ENCODE peak calls at places on chromosomes 13 and 19, in nine cellular contexts. One of them, this sample, is unnamed.

GRCh38 chr13:20774746-20775145 is 985 bp upstream of the EEF1AKMT1 start:
- DNase-seq in IMR-90: no peak
- DNase-seq in hepatocyte: no peak
- DNase-seq in GM23248: no peak
- DNase-seq in SK-N-SH: no peak
- DNase-seq in neural progenitor cell: no peak
- DNase-seq in H1: no peak
- DNase-seq in H9: no peak
- DNase-seq in fibroblast of lung: no peak
- DNase-seq in this sample: no peak

GRCh38 chr13:34076943-34077703 is 259.2 kb downstream of the RFC3 start:
- DNase-seq in neural progenitor cell: peak; percentile 3
- DNase-seq in GM23248: peak; percentile 68
- DNase-seq in IMR-90: peak; percentile 1
- DNase-seq in SK-N-SH: peak; percentile 35
- DNase-seq in fibroblast of lung: peak; percentile 52
- DNase-seq in hepatocyte: peak; percentile 21
- DNase-seq in H1: no peak
- DNase-seq in H9: no peak
- DNase-seq in this sample: peak; percentile 48

GRCh38 chr13:23707674-23708073 is 137.5 kb downstream of the TNFRSF19 start:
- DNase-seq in fibroblast of lung: peak; percentile 52
- DNase-seq in neural progenitor cell: no peak
- DNase-seq in SK-N-SH: no peak
- DNase-seq in GM23248: peak; percentile 50
- DNase-seq in hepatocyte: no peak
- DNase-seq in IMR-90: peak; percentile 49
- DNase-seq in H9: no peak
- DNase-seq in H1: no peak
- DNase-seq in this sample: peak; percentile 23

GRCh38 chr19:1752757-1753728 is at the start of gene ONECUT3:
- DNase-seq in neural progenitor cell: peak; percentile 80
- DNase-seq in hepatocyte: peak; percentile 58
- DNase-seq in IMR-90: no peak
- DNase-seq in SK-N-SH: no peak
- DNase-seq in GM23248: peak; percentile 35
- DNase-seq in H9: no peak
- DNase-seq in fibroblast of lung: no peak
- DNase-seq in H1: peak; percentile 63
- DNase-seq in this sample: no peak

GRCh38 chr13:96178759-96179158 is 88.9 kb downstream of the HS6ST3 start:
- DNase-seq in hepatocyte: no peak
- DNase-seq in H1: no peak
- DNase-seq in GM23248: no peak
- DNase-seq in H9: no peak
- DNase-seq in SK-N-SH: no peak
- DNase-seq in IMR-90: no peak
- DNase-seq in fibroblast of lung: no peak
- DNase-seq in neural progenitor cell: no peak
- DNase-seq in this sample: no peak

GRCh38 chr19:21604941-21605548 is 99.6 kb downstream of the ZNF429 start:
- DNase-seq in GM23248: peak; percentile 12
- DNase-seq in neural progenitor cell: no peak
- DNase-seq in fibroblast of lung: peak; percentile 15
- DNase-seq in H9: no peak
- DNase-seq in IMR-90: no peak
- DNase-seq in hepatocyte: no peak
- DNase-seq in H1: no peak
- DNase-seq in SK-N-SH: no peak
- DNase-seq in this sample: peak; percentile 5

GRCh38 chr13:103883698-103884097 is 817.5 kb upstream of the SLC10A2 start:
- DNase-seq in hepatocyte: peak; percentile 36
- DNase-seq in H9: no peak
- DNase-seq in IMR-90: peak; percentile 25
- DNase-seq in SK-N-SH: no peak
- DNase-seq in neural progenitor cell: no peak
- DNase-seq in GM23248: peak; percentile 14
- DNase-seq in fibroblast of lung: peak; percentile 60
- DNase-seq in H1: no peak
- DNase-seq in this sample: no peak

GRCh38 chr19:35266904-35267817 is 1.6 kb upstream of the USF2 start:
- DNase-seq in neural progenitor cell: peak; percentile 49
- DNase-seq in H9: peak; percentile 51
- DNase-seq in H1: peak; percentile 70
- DNase-seq in fibroblast of lung: peak; percentile 33
- DNase-seq in IMR-90: peak; percentile 10
- DNase-seq in hepatocyte: peak; percentile 69
- DNase-seq in SK-N-SH: peak; percentile 68
- DNase-seq in GM23248: peak; percentile 68
- DNase-seq in this sample: peak; percentile 10

GRCh38 chr13:75705395-75705794 is 69.3 kb downstream of the LMO7 start:
- DNase-seq in SK-N-SH: no peak
- DNase-seq in H9: no peak
- DNase-seq in hepatocyte: no peak
- DNase-seq in IMR-90: peak; percentile 85
- DNase-seq in fibroblast of lung: peak; percentile 59
- DNase-seq in neural progenitor cell: no peak
- DNase-seq in GM23248: peak; percentile 89
- DNase-seq in H1: no peak
- DNase-seq in this sample: peak; percentile 75

GRCh38 chr13:102774210-102774560 is 599 bp upstream of the TEX30 start:
- DNase-seq in SK-N-SH: no peak
- DNase-seq in GM23248: no peak
- DNase-seq in IMR-90: no peak
- DNase-seq in fibroblast of lung: no peak
- DNase-seq in H9: no peak
- DNase-seq in hepatocyte: no peak
- DNase-seq in neural progenitor cell: no peak
- DNase-seq in H1: no peak
- DNase-seq in this sample: no peak

GRCh38 chr19:41405776-41406175 is 8.2 kb downstream of the BCKDHA start:
- DNase-seq in IMR-90: no peak
- DNase-seq in H9: no peak
- DNase-seq in SK-N-SH: no peak
- DNase-seq in GM23248: no peak
- DNase-seq in hepatocyte: no peak
- DNase-seq in fibroblast of lung: no peak
- DNase-seq in neural progenitor cell: no peak
- DNase-seq in H1: no peak
- DNase-seq in this sample: no peak

GRCh38 chr13:43170497-43170896 is 147.1 kb downstream of the DNAJC15 start:
- DNase-seq in GM23248: no peak
- DNase-seq in SK-N-SH: no peak
- DNase-seq in hepatocyte: no peak
- DNase-seq in H9: no peak
- DNase-seq in neural progenitor cell: peak; percentile 35
- DNase-seq in H1: no peak
- DNase-seq in fibroblast of lung: no peak
- DNase-seq in IMR-90: no peak
- DNase-seq in this sample: no peak
- H2AFZ ChIP-seq in GM23248: no peak overlapping the region
- H2AFZ ChIP-seq in SK-N-SH: no peak overlapping the region
- H2AFZ ChIP-seq in hepatocyte: no peak overlapping the region
- H2AFZ ChIP-seq in H9: no peak overlapping the region
- H2AFZ ChIP-seq in neural progenitor cell: no peak overlapping the region
- H2AFZ ChIP-seq in H1: no peak overlapping the region
- H2AFZ ChIP-seq in fibroblast of lung: no peak overlapping the region
- H2AFZ ChIP-seq in IMR-90: no peak overlapping the region
- H2AFZ ChIP-seq in this sample: no peak overlapping the region

GRCh38 chr13:87669379-87669978 is 1.7 kb upstream of the SLITRK5 start:
- DNase-seq in SK-N-SH: peak; percentile 27
- DNase-seq in IMR-90: peak; percentile 10
- DNase-seq in fibroblast of lung: peak; percentile 76
- DNase-seq in GM23248: peak; percentile 44
- DNase-seq in H1: no peak
- DNase-seq in H9: peak; percentile 30
- DNase-seq in hepatocyte: peak; percentile 53
- DNase-seq in neural progenitor cell: peak; percentile 56
- DNase-seq in this sample: peak; percentile 6

GRCh38 chr13:87666826-87667225 is 4.3 kb upstream of the SLITRK5 start:
- DNase-seq in hepatocyte: no peak
- DNase-seq in neural progenitor cell: no peak
- DNase-seq in fibroblast of lung: peak; percentile 68
- DNase-seq in GM23248: no peak
- DNase-seq in H9: no peak
- DNase-seq in H1: no peak
- DNase-seq in SK-N-SH: no peak
- DNase-seq in IMR-90: no peak
- DNase-seq in this sample: no peak

GRCh38 chr13:87671031-87671823 is at the start of gene SLITRK5:
- DNase-seq in fibroblast of lung: peak; percentile 90
- DNase-seq in SK-N-SH: peak; percentile 86
- DNase-seq in hepatocyte: peak; percentile 86
- DNase-seq in IMR-90: peak; percentile 16
- DNase-seq in neural progenitor cell: peak; percentile 90
- DNase-seq in GM23248: peak; percentile 74
- DNase-seq in H9: peak; percentile 88
- DNase-seq in H1: peak; percentile 94
- DNase-seq in this sample: peak; percentile 52

GRCh38 chr13:87671824-87672603 is 843 bp downstream of the SLITRK5 start:
- DNase-seq in hepatocyte: peak; percentile 11
- DNase-seq in H1: peak; percentile 73
- DNase-seq in GM23248: peak; percentile 9
- DNase-seq in fibroblast of lung: peak; percentile 12
- DNase-seq in IMR-90: no peak
- DNase-seq in H9: peak; percentile 53
- DNase-seq in SK-N-SH: peak; percentile 59
- DNase-seq in neural progenitor cell: peak; percentile 62
- DNase-seq in this sample: no peak

DNA sequence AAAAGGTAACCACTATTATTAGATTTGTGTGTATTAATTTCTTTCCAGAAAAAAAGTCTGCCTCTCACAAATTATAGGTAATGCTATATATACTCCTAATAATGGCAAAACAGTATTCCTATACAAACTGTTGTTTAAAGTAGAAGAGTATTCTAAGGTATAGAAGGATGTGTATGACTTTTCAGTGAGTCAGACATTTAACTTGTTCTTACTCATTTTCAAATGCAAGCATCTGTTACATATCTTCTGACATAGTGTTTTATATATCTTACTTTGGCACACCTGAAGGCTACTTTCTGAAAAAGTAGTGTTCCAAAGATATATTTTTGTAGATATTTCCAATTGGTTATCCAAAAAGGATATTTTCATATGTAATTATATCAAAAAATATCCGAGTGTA is 3.5 kb upstream of the SLITRK5 start:
- DNase-seq in H9: no peak
- DNase-seq in neural progenitor cell: no peak
- DNase-seq in fibroblast of lung: no peak
- DNase-seq in IMR-90: no peak
- DNase-seq in H1: no peak
- DNase-seq in hepatocyte: no peak
- DNase-seq in SK-N-SH: no peak
- DNase-seq in GM23248: no peak
- DNase-seq in this sample: no peak
- H2AFZ ChIP-seq in H9: no peak overlapping the region
- H2AFZ ChIP-seq in neural progenitor cell: no peak overlapping the region
- H2AFZ ChIP-seq in fibroblast of lung: no peak overlapping the region
- H2AFZ ChIP-seq in IMR-90: no peak overlapping the region
- H2AFZ ChIP-seq in H1: no peak overlapping the region
- H2AFZ ChIP-seq in hepatocyte: no peak overlapping the region
- H2AFZ ChIP-seq in SK-N-SH: no peak overlapping the region
- H2AFZ ChIP-seq in GM23248: no peak overlapping the region
- H2AFZ ChIP-seq in this sample: no peak overlapping the region

DNA sequence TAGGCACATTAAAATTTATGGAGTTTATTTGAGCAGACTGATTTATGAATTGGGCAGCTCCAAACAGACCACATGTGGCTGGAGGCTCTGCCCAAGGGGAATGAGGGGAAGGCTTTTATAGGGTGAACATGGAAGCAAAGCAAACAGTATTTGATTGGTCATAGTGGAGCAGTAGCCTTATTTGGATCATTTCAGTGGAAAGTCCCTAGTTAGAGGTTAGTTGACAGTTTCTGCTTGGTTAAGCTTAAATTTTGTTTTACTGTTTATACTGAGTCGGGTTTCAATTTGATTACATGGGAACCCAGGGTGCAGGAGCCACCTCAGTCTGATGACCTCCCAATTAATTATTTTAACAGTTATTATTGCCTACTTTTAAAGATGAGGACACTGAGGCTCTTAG is 140.5 kb downstream of the NDFIP2 start:
- DNase-seq in hepatocyte: no peak
- DNase-seq in fibroblast of lung: no peak
- DNase-seq in SK-N-SH: no peak
- DNase-seq in GM23248: no peak
- DNase-seq in IMR-90: no peak
- DNase-seq in H9: no peak
- DNase-seq in neural progenitor cell: no peak
- DNase-seq in H1: no peak
- DNase-seq in this sample: no peak
- H2AFZ ChIP-seq in hepatocyte: no peak overlapping the region
- H2AFZ ChIP-seq in fibroblast of lung: no peak overlapping the region
- H2AFZ ChIP-seq in SK-N-SH: no peak overlapping the region
- H2AFZ ChIP-seq in GM23248: no peak overlapping the region
- H2AFZ ChIP-seq in IMR-90: no peak overlapping the region
- H2AFZ ChIP-seq in H9: no peak overlapping the region
- H2AFZ ChIP-seq in neural progenitor cell: no peak overlapping the region
- H2AFZ ChIP-seq in H1: no peak overlapping the region
- H2AFZ ChIP-seq in this sample: no peak overlapping the region

GRCh38 chr19:16458391-16459128 is 13.2 kb downstream of the EPS15L1 start:
- DNase-seq in H1: no peak
- DNase-seq in fibroblast of lung: no peak
- DNase-seq in GM23248: no peak
- DNase-seq in H9: no peak
- DNase-seq in neural progenitor cell: no peak
- DNase-seq in SK-N-SH: no peak
- DNase-seq in IMR-90: no peak
- DNase-seq in hepatocyte: no peak
- DNase-seq in this sample: no peak

GRCh38 chr19:16456652-16457194 is 15.0 kb downstream of the EPS15L1 start:
- DNase-seq in IMR-90: no peak
- DNase-seq in fibroblast of lung: no peak
- DNase-seq in H1: peak; percentile 57
- DNase-seq in H9: no peak
- DNase-seq in hepatocyte: no peak
- DNase-seq in neural progenitor cell: no peak
- DNase-seq in GM23248: peak; percentile 32
- DNase-seq in SK-N-SH: peak; percentile 38
- DNase-seq in this sample: no peak

GRCh38 chr19:16459680-16460079 is 12.1 kb downstream of the EPS15L1 start:
- DNase-seq in IMR-90: no peak
- DNase-seq in hepatocyte: no peak
- DNase-seq in fibroblast of lung: no peak
- DNase-seq in H9: no peak
- DNase-seq in neural progenitor cell: no peak
- DNase-seq in GM23248: no peak
- DNase-seq in SK-N-SH: no peak
- DNase-seq in H1: no peak
- DNase-seq in this sample: no peak

GRCh38 chr19:16457195-16457953 is 14.4 kb downstream of the EPS15L1 start:
- DNase-seq in fibroblast of lung: peak; percentile 56
- DNase-seq in IMR-90: peak; percentile 26
- DNase-seq in GM23248: peak; percentile 60
- DNase-seq in H9: no peak
- DNase-seq in hepatocyte: no peak
- DNase-seq in neural progenitor cell: peak; percentile 23
- DNase-seq in H1: peak; percentile 54
- DNase-seq in SK-N-SH: peak; percentile 87
- DNase-seq in this sample: peak; percentile 84

DNA sequence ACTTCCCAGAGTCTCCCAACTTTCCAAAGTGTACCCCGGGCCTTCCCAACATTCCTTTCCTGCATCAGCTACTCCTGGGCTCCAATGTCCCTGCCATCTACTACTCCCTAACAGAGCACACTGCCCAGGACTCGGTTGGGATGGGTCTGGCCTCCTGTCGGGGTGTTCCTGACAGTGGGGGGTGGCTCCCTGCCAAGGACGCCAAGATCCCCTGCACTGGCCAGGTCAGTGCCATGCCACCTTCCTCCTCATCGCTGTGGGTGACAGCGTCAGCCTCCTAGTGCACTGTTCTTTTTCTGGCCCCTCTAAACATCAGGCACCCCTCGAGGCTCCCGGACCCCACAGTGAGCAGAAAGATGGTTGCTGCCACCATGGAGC is 13.8 kb downstream of the EPS15L1 start:
- DNase-seq in SK-N-SH: no peak
- DNase-seq in GM23248: no peak
- DNase-seq in fibroblast of lung: no peak
- DNase-seq in H1: no peak
- DNase-seq in IMR-90: no peak
- DNase-seq in H9: no peak
- DNase-seq in hepatocyte: no peak
- DNase-seq in neural progenitor cell: no peak
- DNase-seq in this sample: no peak
- H2AFZ ChIP-seq in SK-N-SH: no peak overlapping the region
- H2AFZ ChIP-seq in GM23248: no peak overlapping the region
- H2AFZ ChIP-seq in fibroblast of lung: no peak overlapping the region
- H2AFZ ChIP-seq in H1: no peak overlapping the region
- H2AFZ ChIP-seq in IMR-90: peak overlapping the region; percentile 84
- H2AFZ ChIP-seq in H9: no peak overlapping the region
- H2AFZ ChIP-seq in hepatocyte: no peak overlapping the region
- H2AFZ ChIP-seq in neural progenitor cell: no peak overlapping the region
- H2AFZ ChIP-seq in this sample: no peak overlapping the region

This sample was measured in endothelial cell of umbilical vein.